ENCODE peak calls at places on chromosome X, in five cellular contexts. Z is NAMALWA; C is activated CD8-positive, alpha-beta memory T cell treated with anti-CD3 and anti-CD28 coated beads, Interleukin-2, amount 10 ng/mL, durations not matched to agents 7 days and 5 days; T is T-helper 2 cell; P is right atrium auricular region. L is an unnamed sample.

GRCh38 chrX:78327370-78328048 is at the start of gene CYSLTR1:
- DNase-seq in P (no peak), Z (peak; percentile 44), T (peak; percentile 54), C (no peak), L (no peak)

GRCh38 chrX:39336709-39337294 is 535.5 kb downstream of the MID1IP1 start:
- DNase-seq in Z (peak; percentile 17), T (peak; percentile 86), P (no peak), C (peak; percentile 64), L (no peak)

GRCh38 chrX:152926923-152927322 is 29.1 kb downstream of the ZNF185 start:
- DNase-seq in C (no peak), P (no peak), Z (peak; percentile 14), T (no peak), L (no peak)

GRCh38 chrX:150411656-150412055 is 48.5 kb downstream of the MAMLD1 start:
- DNase-seq in T (no peak), Z (no peak), C (no peak), P (no peak), L (no peak)

GRCh38 chrX:56764975-56765791 is 36.1 kb downstream of the NBDY start:
- DNase-seq in Z (peak; percentile 20), C (peak; percentile 47), P (peak; percentile 60), T (peak; percentile 73), L (no peak)

GRCh38 chrX:139560221-139560620 is 29.7 kb downstream of the F9 start:
- DNase-seq in P (no peak), Z (no peak), C (no peak), T (no peak), L (no peak)

GRCh38 chrX:7068939-7069367 is 78.6 kb upstream of the STS start:
- DNase-seq in C (no peak), Z (peak; percentile 31), P (no peak), T (peak; percentile 20), L (no peak)

GRCh38 chrX:150202641-150203248 is 160.4 kb upstream of the MAMLD1 start:
- DNase-seq in T (no peak), Z (no peak), P (no peak), C (peak; percentile 25), L (no peak)

GRCh38 chrX:155028749-155029360 is 2.2 kb downstream of the FUNDC2 start:
- DNase-seq in Z (peak; percentile 3), P (no peak), C (no peak), T (no peak), L (no peak)

GRCh38 chrX:74493806-74494205 is 72.5 kb downstream of the SLC16A2 start:
- DNase-seq in T (no peak), P (no peak), C (no peak), Z (no peak), L (no peak)

GRCh38 chrX:22024577-22024976 is 7.5 kb upstream of the PHEX start:
- DNase-seq in Z (no peak), C (no peak), P (no peak), T (no peak), L (no peak)

GRCh38 chrX:23386726-23387125 is 52.1 kb downstream of the PTCHD1 start:
- DNase-seq in C (no peak), T (no peak), Z (no peak), P (no peak), L (no peak)

GRCh38 chrX:40552768-40553167 is 28.0 kb upstream of the ATP6AP2 start:
- DNase-seq in C (no peak), Z (peak; percentile 14), T (peak; percentile 7), P (no peak), L (no peak)

GRCh38 chrX:153779891-153780677 is 757 bp upstream of the SRPK3 start:
- DNase-seq in P (no peak), Z (no peak), C (no peak), T (no peak), L (no peak)

GRCh38 chrX:40108084-40108958 is 10.6 kb upstream of the BCOR start:
- DNase-seq in C (no peak), P (peak; percentile 68), Z (no peak), T (no peak), L (no peak)

GRCh38 chrX:51395807-51396728 is 63.4 kb downstream of the NUDT10 start:
- DNase-seq in Z (peak; percentile 76), C (peak; percentile 46), T (peak; percentile 78), P (no peak), L (peak; percentile 6)

GRCh38 chrX:103554687-103555417 is 30.5 kb upstream of the TCEAL4 start:
- DNase-seq in Z (no peak), C (peak; percentile 82), T (peak; percentile 81), P (no peak), L (peak; percentile 48)

GRCh38 chrX:101419489-101419888 is 11.5 kb downstream of the HNRNPH2 start:
- DNase-seq in C (no peak), P (no peak), T (no peak), Z (no peak), L (no peak)

GRCh38 chrX:9612146-9612505 is 147.3 kb downstream of the TBL1X start:
- DNase-seq in C (no peak), P (no peak), Z (no peak), T (no peak), L (no peak)

GRCh38 chrX:71151366-71151765 is 6.7 kb downstream of the NLGN3 start:
- DNase-seq in C (no peak), P (no peak), Z (no peak), T (no peak), L (no peak)

GRCh38 chrX:16826207-16826606 is 39.9 kb downstream of the TXLNG start:
- DNase-seq in C (no peak), P (no peak), T (peak; percentile 72), Z (peak; percentile 47), L (no peak)